ENCODE peak calls at places on chromosomes 6 and 20, in ten cellular contexts. One of them, this sample, is unnamed. For H3K36me3, the result is how much of the 10 kb centered on the place peaks cover.

GRCh38 chr6:106858653-106859092 is 115.9 kb downstream of the CD24 start:
- DNase-seq in HAP-1: no peak
- DNase-seq in cardiac muscle cell: no peak
- DNase-seq in heart left ventricle: no peak
- DNase-seq in A673: peak
- DNase-seq in hepatocyte: peak
- DNase-seq in astrocyte: peak
- DNase-seq in CD8-positive, alpha-beta memory T cell: no peak
- DNase-seq in heart right ventricle: no peak
- DNase-seq in lower lobe of right lung: no peak
- DNase-seq in this sample: peak

GRCh38 chr20:21361266-21361665 is 36.1 kb downstream of the NKX2-4 start:
- DNase-seq in HAP-1: no peak
- DNase-seq in cardiac muscle cell: no peak
- DNase-seq in heart left ventricle: no peak
- DNase-seq in A673: no peak
- DNase-seq in hepatocyte: no peak
- DNase-seq in astrocyte: peak
- DNase-seq in CD8-positive, alpha-beta memory T cell: no peak
- DNase-seq in heart right ventricle: no peak
- DNase-seq in lower lobe of right lung: no peak
- DNase-seq in this sample: no peak

GRCh38 chr20:48740714-48741113 is 87.1 kb downstream of the PREX1 start:
- DNase-seq in HAP-1: peak
- DNase-seq in cardiac muscle cell: no peak
- DNase-seq in heart left ventricle: no peak
- DNase-seq in A673: no peak
- DNase-seq in hepatocyte: no peak
- DNase-seq in astrocyte: no peak
- DNase-seq in CD8-positive, alpha-beta memory T cell: no peak
- DNase-seq in heart right ventricle: no peak
- DNase-seq in lower lobe of right lung: no peak
- DNase-seq in this sample: no peak

GRCh38 chr6:84791233-84791632 is 26.8 kb upstream of the TBX18 start:
- DNase-seq in HAP-1: no peak
- DNase-seq in cardiac muscle cell: no peak
- DNase-seq in heart left ventricle: no peak
- DNase-seq in A673: peak
- DNase-seq in hepatocyte: no peak
- DNase-seq in astrocyte: no peak
- DNase-seq in CD8-positive, alpha-beta memory T cell: no peak
- DNase-seq in heart right ventricle: no peak
- DNase-seq in lower lobe of right lung: no peak
- DNase-seq in this sample: no peak

GRCh38 chr20:43916073-43916874 is 1.6 kb downstream of the TOX2 start:
- DNase-seq in HAP-1: no peak
- DNase-seq in cardiac muscle cell: no peak
- DNase-seq in heart left ventricle: no peak
- DNase-seq in A673: peak
- DNase-seq in hepatocyte: peak
- DNase-seq in astrocyte: no peak
- DNase-seq in CD8-positive, alpha-beta memory T cell: no peak
- DNase-seq in heart right ventricle: no peak
- DNase-seq in lower lobe of right lung: no peak
- DNase-seq in this sample: no peak

GRCh38 chr20:47315339-47315662 is 41.2 kb downstream of the ZMYND8 start:
- DNase-seq in HAP-1: no peak
- DNase-seq in cardiac muscle cell: no peak
- DNase-seq in heart left ventricle: no peak
- DNase-seq in A673: peak
- DNase-seq in hepatocyte: no peak
- DNase-seq in astrocyte: no peak
- DNase-seq in CD8-positive, alpha-beta memory T cell: no peak
- DNase-seq in heart right ventricle: no peak
- DNase-seq in lower lobe of right lung: no peak
- DNase-seq in this sample: no peak

GRCh38 chr6:98576811-98577210 is 257.6 kb upstream of the POU3F2 start:
- DNase-seq in HAP-1: no peak
- DNase-seq in cardiac muscle cell: no peak
- DNase-seq in heart left ventricle: no peak
- DNase-seq in A673: no peak
- DNase-seq in hepatocyte: no peak
- DNase-seq in astrocyte: peak
- DNase-seq in CD8-positive, alpha-beta memory T cell: no peak
- DNase-seq in heart right ventricle: no peak
- DNase-seq in lower lobe of right lung: no peak
- DNase-seq in this sample: no peak

GRCh38 chr6:63317641-63318040 is 2.1 kb downstream of the LGSN start:
- DNase-seq in HAP-1: no peak
- DNase-seq in cardiac muscle cell: no peak
- DNase-seq in heart left ventricle: no peak
- DNase-seq in A673: no peak
- DNase-seq in hepatocyte: no peak
- DNase-seq in astrocyte: no peak
- DNase-seq in CD8-positive, alpha-beta memory T cell: no peak
- DNase-seq in heart right ventricle: no peak
- DNase-seq in lower lobe of right lung: no peak
- DNase-seq in this sample: no peak

GRCh38 chr20:60292001-60292520 is 333.8 kb downstream of the CDH26 start:
- DNase-seq in HAP-1: no peak
- DNase-seq in cardiac muscle cell: no peak
- DNase-seq in heart left ventricle: no peak
- DNase-seq in A673: no peak
- DNase-seq in hepatocyte: no peak
- DNase-seq in astrocyte: no peak
- DNase-seq in CD8-positive, alpha-beta memory T cell: no peak
- DNase-seq in heart right ventricle: no peak
- DNase-seq in lower lobe of right lung: no peak
- DNase-seq in this sample: no peak

GRCh38 chr6:157233156-157233555 is 90.2 kb downstream of the TMEM242 start:
- DNase-seq in HAP-1: no peak
- DNase-seq in cardiac muscle cell: no peak
- DNase-seq in heart left ventricle: no peak
- DNase-seq in A673: no peak
- DNase-seq in hepatocyte: no peak
- DNase-seq in astrocyte: no peak
- DNase-seq in CD8-positive, alpha-beta memory T cell: no peak
- DNase-seq in heart right ventricle: no peak
- DNase-seq in lower lobe of right lung: no peak
- DNase-seq in this sample: no peak

GRCh38 chr6:14276066-14276465 is 158.5 kb downstream of the CD83 start:
- DNase-seq in HAP-1: no peak
- DNase-seq in cardiac muscle cell: no peak
- DNase-seq in heart left ventricle: no peak
- DNase-seq in A673: no peak
- DNase-seq in hepatocyte: no peak
- DNase-seq in astrocyte: no peak
- DNase-seq in CD8-positive, alpha-beta memory T cell: no peak
- DNase-seq in heart right ventricle: no peak
- DNase-seq in lower lobe of right lung: no peak
- DNase-seq in this sample: no peak

GRCh38 chr6:4946521-4946920 is 57.3 kb downstream of the RPP40 start:
- DNase-seq in HAP-1: no peak
- DNase-seq in cardiac muscle cell: no peak
- DNase-seq in heart left ventricle: no peak
- DNase-seq in A673: no peak
- DNase-seq in hepatocyte: no peak
- DNase-seq in astrocyte: no peak
- DNase-seq in CD8-positive, alpha-beta memory T cell: no peak
- DNase-seq in heart right ventricle: no peak
- DNase-seq in lower lobe of right lung: no peak
- DNase-seq in this sample: no peak

GRCh38 chr6:45706319-45706718 is 309.3 kb downstream of the CLIC5 start:
- DNase-seq in HAP-1: no peak
- DNase-seq in cardiac muscle cell: no peak
- DNase-seq in heart left ventricle: no peak
- DNase-seq in A673: no peak
- DNase-seq in hepatocyte: no peak
- DNase-seq in astrocyte: no peak
- DNase-seq in CD8-positive, alpha-beta memory T cell: no peak
- DNase-seq in heart right ventricle: no peak
- DNase-seq in lower lobe of right lung: no peak
- DNase-seq in this sample: no peak

GRCh38 chr20:58571341-58571941 is 56.2 kb upstream of the APCDD1L start:
- DNase-seq in HAP-1: no peak
- DNase-seq in cardiac muscle cell: peak
- DNase-seq in heart left ventricle: no peak
- DNase-seq in A673: no peak
- DNase-seq in hepatocyte: no peak
- DNase-seq in astrocyte: no peak
- DNase-seq in CD8-positive, alpha-beta memory T cell: no peak
- DNase-seq in heart right ventricle: no peak
- DNase-seq in lower lobe of right lung: no peak
- DNase-seq in this sample: no peak

DNA sequence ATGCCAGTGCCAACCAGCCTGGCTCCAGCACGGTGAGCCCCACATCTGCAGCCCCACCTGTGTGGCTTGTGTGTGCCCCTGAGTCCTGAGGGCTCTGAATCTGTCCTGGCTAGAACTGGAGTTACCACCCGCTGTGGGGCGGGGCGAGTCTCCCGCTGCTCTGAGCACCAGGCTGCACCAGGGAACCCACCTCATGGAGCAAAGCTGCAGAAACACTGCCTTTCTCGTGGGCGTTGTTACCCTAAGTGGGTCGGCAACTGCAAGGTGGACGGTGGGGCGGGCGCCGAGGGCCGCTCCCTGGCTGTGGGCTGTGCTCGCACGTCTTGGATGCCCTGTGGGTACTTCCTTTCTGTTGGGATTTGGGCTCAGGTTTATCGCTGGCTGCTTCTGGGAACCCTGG is 12.7 kb upstream of the ZBTB46 start:
- DNase-seq in HAP-1: no peak
- DNase-seq in cardiac muscle cell: no peak
- DNase-seq in heart left ventricle: no peak
- DNase-seq in A673: no peak
- DNase-seq in hepatocyte: no peak
- DNase-seq in astrocyte: no peak
- DNase-seq in CD8-positive, alpha-beta memory T cell: no peak
- DNase-seq in heart right ventricle: no peak
- DNase-seq in lower lobe of right lung: no peak
- DNase-seq in this sample: no peak
- H3K4me3 ChIP-seq in HAP-1: no peak
- H3K4me3 ChIP-seq in cardiac muscle cell: no peak
- H3K4me3 ChIP-seq in heart left ventricle: no peak
- H3K4me3 ChIP-seq in A673: no peak
- H3K4me3 ChIP-seq in hepatocyte: no peak
- H3K4me3 ChIP-seq in astrocyte: no peak
- H3K4me3 ChIP-seq in CD8-positive, alpha-beta memory T cell: no peak
- H3K4me3 ChIP-seq in heart right ventricle: no peak
- H3K4me3 ChIP-seq in lower lobe of right lung: no peak
- H3K4me3 ChIP-seq in this sample: no peak

GRCh38 chr20:62321521-62321948 is 18.7 kb downstream of the ADRM1 start:
- DNase-seq in HAP-1: no peak
- DNase-seq in cardiac muscle cell: no peak
- DNase-seq in heart left ventricle: no peak
- DNase-seq in A673: no peak
- DNase-seq in hepatocyte: peak
- DNase-seq in astrocyte: no peak
- DNase-seq in CD8-positive, alpha-beta memory T cell: no peak
- DNase-seq in heart right ventricle: peak
- DNase-seq in lower lobe of right lung: no peak
- DNase-seq in this sample: peak

GRCh38 chr20:62319346-62319909 is 16.6 kb downstream of the ADRM1 start:
- DNase-seq in HAP-1: no peak
- DNase-seq in cardiac muscle cell: no peak
- DNase-seq in heart left ventricle: peak
- DNase-seq in A673: no peak
- DNase-seq in hepatocyte: no peak
- DNase-seq in astrocyte: no peak
- DNase-seq in CD8-positive, alpha-beta memory T cell: no peak
- DNase-seq in heart right ventricle: peak
- DNase-seq in lower lobe of right lung: no peak
- DNase-seq in this sample: no peak

GRCh38 chr20:62321978-62322377 is 19.2 kb downstream of the ADRM1 start:
- DNase-seq in HAP-1: no peak
- DNase-seq in cardiac muscle cell: no peak
- DNase-seq in heart left ventricle: no peak
- DNase-seq in A673: no peak
- DNase-seq in hepatocyte: no peak
- DNase-seq in astrocyte: no peak
- DNase-seq in CD8-positive, alpha-beta memory T cell: no peak
- DNase-seq in heart right ventricle: peak
- DNase-seq in lower lobe of right lung: no peak
- DNase-seq in this sample: no peak

GRCh38 chr20:62322428-62323073 is 19.8 kb downstream of the ADRM1 start:
- DNase-seq in HAP-1: no peak
- DNase-seq in cardiac muscle cell: no peak
- DNase-seq in heart left ventricle: no peak
- DNase-seq in A673: no peak
- DNase-seq in hepatocyte: no peak
- DNase-seq in astrocyte: no peak
- DNase-seq in CD8-positive, alpha-beta memory T cell: no peak
- DNase-seq in heart right ventricle: peak
- DNase-seq in lower lobe of right lung: no peak
- DNase-seq in this sample: no peak

GRCh38 chr20:62320581-62321354 is 18.0 kb downstream of the ADRM1 start:
- DNase-seq in HAP-1: no peak
- DNase-seq in cardiac muscle cell: no peak
- DNase-seq in heart left ventricle: no peak
- DNase-seq in A673: no peak
- DNase-seq in hepatocyte: peak
- DNase-seq in astrocyte: no peak
- DNase-seq in CD8-positive, alpha-beta memory T cell: no peak
- DNase-seq in heart right ventricle: peak
- DNase-seq in lower lobe of right lung: no peak
- DNase-seq in this sample: peak
- H3K36me3 ChIP-seq in HAP-1: half or more
- H3K36me3 ChIP-seq in cardiac muscle cell: under half
- H3K36me3 ChIP-seq in heart left ventricle: half or more
- H3K36me3 ChIP-seq in A673: under half
- H3K36me3 ChIP-seq in hepatocyte: under half
- H3K36me3 ChIP-seq in astrocyte: under half
- H3K36me3 ChIP-seq in CD8-positive, alpha-beta memory T cell: under half
- H3K36me3 ChIP-seq in heart right ventricle: under half
- H3K36me3 ChIP-seq in lower lobe of right lung: half or more
- H3K36me3 ChIP-seq in this sample: under half

DNA sequence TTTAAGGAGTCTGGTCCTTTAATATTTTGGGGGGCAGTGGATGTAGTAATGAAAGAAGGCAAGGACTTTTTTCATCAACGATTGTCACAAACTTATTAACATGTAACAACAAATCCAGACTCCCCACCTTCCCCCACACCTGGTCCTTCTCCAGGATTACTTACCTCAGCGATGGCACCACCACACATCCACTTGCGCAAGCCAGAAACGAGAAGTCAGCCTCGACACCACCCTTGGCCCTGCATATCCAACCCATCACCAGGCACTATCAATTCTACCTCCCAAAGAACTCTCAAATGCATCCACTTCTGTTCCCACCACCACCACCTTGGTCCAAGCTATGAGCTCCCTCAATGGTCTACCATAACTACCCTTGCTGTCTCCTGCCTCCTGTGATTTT is 6.6 kb downstream of the EZR start:
- DNase-seq in HAP-1: no peak
- DNase-seq in cardiac muscle cell: no peak
- DNase-seq in heart left ventricle: no peak
- DNase-seq in A673: no peak
- DNase-seq in hepatocyte: no peak
- DNase-seq in astrocyte: no peak
- DNase-seq in CD8-positive, alpha-beta memory T cell: no peak
- DNase-seq in heart right ventricle: no peak
- DNase-seq in lower lobe of right lung: no peak
- DNase-seq in this sample: no peak
- H3K4me3 ChIP-seq in HAP-1: no peak
- H3K4me3 ChIP-seq in cardiac muscle cell: no peak
- H3K4me3 ChIP-seq in heart left ventricle: no peak
- H3K4me3 ChIP-seq in A673: no peak
- H3K4me3 ChIP-seq in hepatocyte: no peak
- H3K4me3 ChIP-seq in astrocyte: no peak
- H3K4me3 ChIP-seq in CD8-positive, alpha-beta memory T cell: no peak
- H3K4me3 ChIP-seq in heart right ventricle: no peak
- H3K4me3 ChIP-seq in lower lobe of right lung: peak
- H3K4me3 ChIP-seq in this sample: no peak

GRCh38 chr6:90257486-90257738 is 39.2 kb downstream of the BACH2 start:
- DNase-seq in HAP-1: no peak
- DNase-seq in cardiac muscle cell: no peak
- DNase-seq in heart left ventricle: no peak
- DNase-seq in A673: no peak
- DNase-seq in hepatocyte: no peak
- DNase-seq in astrocyte: no peak
- DNase-seq in CD8-positive, alpha-beta memory T cell: no peak
- DNase-seq in heart right ventricle: no peak
- DNase-seq in lower lobe of right lung: no peak
- DNase-seq in this sample: no peak
- H3K36me3 ChIP-seq in HAP-1: under half
- H3K36me3 ChIP-seq in cardiac muscle cell: under half
- H3K36me3 ChIP-seq in heart left ventricle: under half
- H3K36me3 ChIP-seq in A673: under half
- H3K36me3 ChIP-seq in hepatocyte: under half
- H3K36me3 ChIP-seq in astrocyte: under half
- H3K36me3 ChIP-seq in CD8-positive, alpha-beta memory T cell: under half
- H3K36me3 ChIP-seq in heart right ventricle: under half
- H3K36me3 ChIP-seq in lower lobe of right lung: under half
- H3K36me3 ChIP-seq in this sample: under half